ENCODE peak calls at places on chromosomes 1 and 21, in four cellular contexts. I is cardiac muscle cell, D is upper lobe of left lung, O is DND-41. C is an unnamed sample.

GRCh38 chr1:244050835-244051444 is at the start of gene ZBTB18:
- DNase-seq in I (peak), D (no peak), O (peak), C (no peak)

GRCh38 chr1:182217071-182217470 is 155.6 kb upstream of the ZNF648 start:
- DNase-seq in I (no peak), D (no peak), O (no peak), C (no peak)

GRCh38 chr1:246931549-246932365 is at the start of gene AHCTF1:
- DNase-seq in I (peak), D (peak), O (peak), C (peak)

GRCh38 chr1:245688536-245689453 is 534.0 kb downstream of the KIF26B start:
- DNase-seq in I (no peak), D (no peak), O (no peak), C (no peak)

GRCh38 chr1:52365091-52365745 is 787 bp downstream of the CC2D1B start:
- DNase-seq in I (peak), D (peak), O (no peak), C (no peak)

GRCh38 chr1:221035680-221036153 is 156.5 kb downstream of the HLX start:
- DNase-seq in I (peak), D (no peak), O (no peak), C (peak)

GRCh38 chr1:246113555-246114095 is 393.5 kb downstream of the SMYD3 start:
- DNase-seq in I (peak), D (no peak), O (no peak), C (no peak)

GRCh38 chr1:19072285-19072981 is 116.0 kb upstream of the IFFO2 start:
- DNase-seq in I (no peak), D (no peak), O (no peak), C (no peak)

GRCh38 chr1:69167876-69168275 is 399.8 kb upstream of the LRRC7 start:
- DNase-seq in I (peak), D (no peak), O (no peak), C (no peak)

GRCh38 chr21:27379381-27379780 is 412.5 kb upstream of the ADAMTS5 start:
- DNase-seq in I (no peak), D (no peak), O (no peak), C (no peak)

GRCh38 chr1:29033829-29034466 is 89.8 kb downstream of the TMEM200B start:
- DNase-seq in I (peak), D (no peak), O (no peak), C (no peak)

GRCh38 chr1:226186124-226187018 is at the start of gene ACBD3:
- DNase-seq in I (peak), D (peak), O (peak), C (no peak)

GRCh38 chr1:204453141-204453772 is 41.3 kb downstream of the PIK3C2B start:
- DNase-seq in I (no peak), D (no peak), O (no peak), C (no peak)

GRCh38 chr1:10696977-10697376 is 99.5 kb downstream of the CASZ1 start:
- DNase-seq in I (no peak), D (no peak), O (no peak), C (no peak)

GRCh38 chr21:46411691-46412090 is 47.0 kb upstream of the DIP2A start:
- DNase-seq in I (no peak), D (no peak), O (no peak), C (no peak)

GRCh38 chr1:106121728-106122127 is 934.7 kb upstream of the PRMT6 start:
- DNase-seq in I (no peak), D (no peak), O (no peak), C (no peak)

GRCh38 chr1:43438006-43438405 is 15.7 kb downstream of the HYI start:
- DNase-seq in I (no peak), D (no peak), O (no peak), C (no peak)

GRCh38 chr1:160800142-160800541 is 4.2 kb downstream of the LY9 start:
- DNase-seq in I (no peak), D (no peak), O (no peak), C (no peak)

GRCh38 chr1:53016705-53017104 is 45.3 kb upstream of the PODN start:
- DNase-seq in I (peak), D (no peak), O (no peak), C (no peak)

GRCh38 chr1:231778009-231778719 is 151.6 kb downstream of the DISC1 start:
- DNase-seq in I (peak), D (peak), O (no peak), C (peak)

GRCh38 chr1:32539584-32540571 is 651 bp downstream of the ZBTB8A start:
- DNase-seq in I (peak), D (peak), O (peak), C (no peak)

GRCh38 chr1:70360321-70360720 is 5.8 kb upstream of the ANKRD13C start:
- DNase-seq in I (no peak), D (no peak), O (no peak), C (no peak)

GRCh38 chr1:2110191-2110737 is 60.1 kb downstream of the PRKCZ start:
- DNase-seq in I (no peak), D (no peak), O (no peak), C (no peak)

GRCh38 chr1:229941160-229941559 is 125.9 kb upstream of the GALNT2 start:
- DNase-seq in I (no peak), D (no peak), O (no peak), C (no peak)

GRCh38 chr1:19463204-19463803 is 22.0 kb downstream of the CAPZB start:
- DNase-seq in I (no peak), D (peak), O (peak), C (no peak)

GRCh38 chr21:42599486-42599885 is 53.9 kb upstream of the PDE9A start:
- DNase-seq in I (no peak), D (peak), O (no peak), C (no peak)

GRCh38 chr1:224735159-224735558 is 119.0 kb downstream of the CNIH3 start:
- DNase-seq in I (no peak), D (no peak), O (no peak), C (no peak)

DNA sequence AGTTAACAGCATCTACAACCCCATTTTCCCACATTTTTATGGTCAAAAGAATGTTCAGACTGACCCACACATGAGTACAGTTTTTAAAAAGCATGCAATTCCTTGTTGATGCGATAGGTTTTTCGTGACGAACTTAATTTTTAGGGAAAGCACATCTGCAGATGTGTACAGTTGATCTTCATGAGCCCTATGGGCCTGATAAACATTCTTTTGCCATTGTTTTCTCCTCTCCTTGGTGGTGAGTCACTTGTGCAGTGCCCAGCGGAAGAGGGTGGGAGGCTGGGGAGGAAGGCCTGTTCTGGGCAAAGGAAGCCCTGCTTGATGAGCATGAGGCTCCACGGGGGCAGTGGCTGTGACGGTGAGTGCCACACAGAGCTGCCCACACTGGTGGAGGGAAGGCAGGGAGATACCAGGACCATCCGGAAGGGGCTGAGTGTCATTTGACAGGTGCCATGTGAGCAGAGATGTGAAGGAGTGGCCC is 5.3 kb downstream of the ARF1 start:
- DNase-seq in I (peak), D (peak), O (no peak), C (no peak)
- H3K27ac ChIP-seq in I (no peak), D (peak), O (no peak), C (peak)

GRCh38 chr1:178033019-178033418 is 60.9 kb upstream of the RASAL2 start:
- DNase-seq in I (no peak), D (peak), O (no peak), C (no peak)
- H3K27ac ChIP-seq in I (no peak), D (peak), O (no peak), C (no peak)

DNA sequence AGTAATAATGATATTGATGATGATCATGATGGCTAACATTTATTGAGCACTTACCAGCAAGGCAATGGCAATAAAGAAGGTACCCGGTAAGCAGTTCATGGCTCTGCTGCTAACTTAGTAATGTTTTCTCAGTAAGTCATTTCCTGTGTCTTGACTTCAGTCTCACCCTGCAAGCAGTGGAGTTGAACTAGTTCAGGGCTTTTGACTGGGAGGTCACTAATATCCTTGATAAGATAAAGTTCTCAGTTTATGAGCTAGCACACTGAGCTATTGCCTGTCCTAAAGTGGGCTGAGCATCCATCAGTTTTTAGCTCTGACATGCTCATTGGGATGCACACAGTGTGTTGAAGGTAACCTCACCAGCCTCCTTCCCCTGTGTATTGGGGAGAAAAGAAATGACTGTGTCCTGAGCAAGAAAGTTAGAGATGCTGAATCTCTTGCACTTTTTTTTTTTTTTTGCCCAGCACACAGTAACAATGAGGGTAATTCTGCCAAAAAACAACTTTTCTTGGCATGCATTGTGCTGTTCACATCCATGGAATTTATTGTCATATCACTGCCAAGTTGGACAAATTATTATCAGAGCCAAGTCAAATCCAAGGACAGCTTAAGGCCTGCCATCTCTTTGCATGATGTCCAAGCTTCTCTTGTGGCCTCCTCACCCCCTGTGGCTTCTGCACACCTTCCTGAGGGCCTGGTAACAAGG is 55.5 kb upstream of the GADD45A start:
- DNase-seq in I (peak), D (no peak), O (no peak), C (no peak)
- H3K27ac ChIP-seq in I (no peak), D (no peak), O (no peak), C (peak)

DNA sequence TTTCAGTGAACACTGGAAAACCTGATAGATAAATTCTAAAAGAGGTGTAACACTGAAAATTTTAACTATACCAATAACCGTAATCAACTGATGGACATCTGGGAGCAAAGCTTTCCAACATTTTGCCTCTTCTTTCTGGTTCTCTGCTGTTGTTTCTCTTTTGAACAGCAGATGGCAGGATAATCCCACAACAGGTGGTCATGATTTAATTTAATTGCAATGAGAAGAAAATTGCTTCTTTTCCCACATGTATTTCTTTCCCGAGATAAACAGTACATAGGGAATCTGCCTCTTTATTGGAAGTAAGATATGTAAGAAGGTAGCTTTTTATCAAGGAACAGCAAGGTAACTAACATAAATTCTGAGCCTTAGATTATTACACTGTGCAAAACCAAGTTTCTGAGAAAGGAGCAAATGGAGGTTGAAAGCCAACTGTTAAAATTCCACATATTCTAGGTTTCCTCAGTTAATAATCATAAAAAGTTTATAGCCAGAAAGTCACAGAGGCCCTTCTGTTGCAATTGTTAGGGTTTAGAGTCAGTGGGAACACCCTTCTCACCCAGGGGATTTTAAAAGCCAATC is 72.9 kb downstream of the RPS6KA1 start:
- DNase-seq in I (peak), D (no peak), O (peak), C (no peak)
- H3K27ac ChIP-seq in I (no peak), D (no peak), O (no peak), C (no peak)

GRCh38 chr1:47993356-47993755 is 3.8 kb downstream of the TRABD2B start:
- DNase-seq in I (no peak), D (no peak), O (no peak), C (no peak)
- H3K27ac ChIP-seq in I (no peak), D (no peak), O (no peak), C (no peak)

GRCh38 chr1:9350960-9351359 is 58.3 kb downstream of the SPSB1 start:
- DNase-seq in I (no peak), D (no peak), O (no peak), C (no peak)
- H3K27ac ChIP-seq in I (no peak), D (no peak), O (no peak), C (no peak)

GRCh38 chr1:23202263-23202749 is 15.0 kb downstream of the HTR1D start:
- DNase-seq in I (peak), D (no peak), O (no peak), C (no peak)

GRCh38 chr1:23194119-23194984 is 22.9 kb downstream of the HTR1D start:
- DNase-seq in I (peak), D (no peak), O (no peak), C (no peak)

GRCh38 chr1:23196627-23197328 is 20.5 kb downstream of the HTR1D start:
- DNase-seq in I (peak), D (peak), O (no peak), C (peak)

GRCh38 chr1:23200885-23201284 is 16.4 kb downstream of the HTR1D start:
- DNase-seq in I (no peak), D (no peak), O (no peak), C (no peak)

GRCh38 chr1:23198373-23198772 is 18.9 kb downstream of the HTR1D start:
- DNase-seq in I (peak), D (no peak), O (no peak), C (peak)
- H3K27ac ChIP-seq in I (no peak), D (no peak), O (no peak), C (peak)

GRCh38 chr1:94607398-94607797 is 65.8 kb upstream of the F3 start:
- DNase-seq in I (no peak), D (no peak), O (no peak), C (no peak)
- H3K27ac ChIP-seq in I (no peak), D (no peak), O (no peak), C (peak)

DNA sequence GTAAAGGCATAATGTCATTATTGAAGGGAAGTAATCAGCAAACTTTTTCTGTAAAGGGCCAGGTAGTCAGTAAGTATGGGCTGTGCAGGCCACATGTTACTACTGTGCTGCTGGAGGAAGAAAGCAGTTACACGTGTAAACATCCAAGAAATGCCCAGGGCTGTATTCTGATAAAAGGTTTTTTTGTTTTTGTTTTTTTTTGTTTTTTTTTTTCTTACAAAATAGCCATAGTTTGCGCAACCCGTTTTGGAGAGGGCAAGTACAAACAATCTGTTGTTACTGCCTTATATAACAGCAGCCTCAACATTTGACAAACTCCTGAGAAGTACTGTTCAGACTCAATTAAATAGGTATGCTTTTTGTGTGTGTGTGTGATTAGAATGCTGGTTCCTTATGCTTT is 26.7 kb upstream of the MTMR11 start:
- DNase-seq in I (no peak), D (no peak), O (no peak), C (no peak)
- H3K27ac ChIP-seq in I (peak), D (peak), O (no peak), C (peak)